ENCODE peak calls at places on chromosome 5, in five cellular contexts. U is lung, G is kidney, X is endodermal cell, W is SK-N-SH. J is an unnamed sample.

GRCh38 chr5:31251032-31251431 is 57.5 kb downstream of the CDH6 start:
- DNase-seq in U (no peak), G (no peak), X (no peak), W (no peak), J (no peak)

GRCh38 chr5:113232667-113233066 is 202.1 kb downstream of the TSSK1B start:
- DNase-seq in U (no peak), G (no peak), X (no peak), W (no peak), J (peak; percentile 46)

GRCh38 chr5:4246447-4246846 is 650.8 kb downstream of the IRX1 start:
- DNase-seq in U (no peak), G (no peak), X (no peak), W (no peak), J (no peak)

GRCh38 chr5:145324101-145324500 is 511.0 kb downstream of the PRELID2 start:
- DNase-seq in U (no peak), G (no peak), X (no peak), W (no peak), J (no peak)

GRCh38 chr5:6704361-6704851 is 8.8 kb upstream of the TENT4A start:
- DNase-seq in U (peak; percentile 50), G (peak; percentile 76), X (no peak), W (no peak), J (peak; percentile 86)

GRCh38 chr5:35339006-35339405 is 108.7 kb upstream of the PRLR start:
- DNase-seq in U (no peak), G (no peak), X (no peak), W (no peak), J (no peak)

GRCh38 chr5:10637944-10638343 is 74.1 kb downstream of the ANKRD33B start:
- DNase-seq in U (no peak), G (no peak), X (no peak), W (no peak), J (no peak)

GRCh38 chr5:59724482-59725392 is 168.8 kb downstream of the PDE4D start:
- DNase-seq in U (peak; percentile 46), G (no peak), X (peak; percentile 80), W (peak; percentile 41), J (no peak)

GRCh38 chr5:128644863-128645262 is 106.8 kb upstream of the FBN2 start:
- DNase-seq in U (no peak), G (no peak), X (no peak), W (no peak), J (no peak)

GRCh38 chr5:52838306-52839015 is 50.7 kb downstream of the ITGA1 start:
- DNase-seq in U (no peak), G (no peak), X (no peak), W (no peak), J (no peak)

GRCh38 chr5:55892479-55892878 is 41.3 kb downstream of the IL31RA start:
- DNase-seq in U (no peak), G (no peak), X (no peak), W (no peak), J (no peak)

GRCh38 chr5:90017236-90017635 is 392.3 kb downstream of the CETN3 start:
- DNase-seq in U (no peak), G (no peak), X (no peak), W (no peak), J (no peak)

GRCh38 chr5:81948349-81948748 is 23.5 kb upstream of the ATG10 start:
- DNase-seq in U (peak; percentile 41), G (no peak), X (no peak), W (no peak), J (no peak)

GRCh38 chr5:9594913-9595312 is 35.2 kb downstream of the TAS2R1 start:
- DNase-seq in U (no peak), G (no peak), X (no peak), W (no peak), J (no peak)

GRCh38 chr5:178437296-178438075 is 152.7 kb downstream of the COL23A1 start:
- DNase-seq in U (no peak), G (no peak), X (peak; percentile 31), W (no peak), J (no peak)

GRCh38 chr5:133130387-133131118 is 78.7 kb downstream of the HSPA4 start:
- DNase-seq in U (no peak), G (no peak), X (no peak), W (no peak), J (no peak)

GRCh38 chr5:10355071-10355889 is 1.8 kb downstream of the MARCHF6 start:
- DNase-seq in U (no peak), G (no peak), X (no peak), W (no peak), J (no peak)

GRCh38 chr5:113115061-113115460 is 138.5 kb downstream of the DCP2 start:
- DNase-seq in U (no peak), G (no peak), X (no peak), W (no peak), J (no peak)

GRCh38 chr5:120872292-120872691 is 408.2 kb downstream of the PRR16 start:
- DNase-seq in U (no peak), G (no peak), X (no peak), W (no peak), J (no peak)
- H3K4me1 ChIP-seq in U (peaks cover 2% of the 10 kb centered on the region), G (no peaks in the 10 kb centered on the region), X (no peaks in the 10 kb centered on the region), W (peaks cover 7% of the 10 kb centered on the region), J (no peaks in the 10 kb centered on the region)

DNA sequence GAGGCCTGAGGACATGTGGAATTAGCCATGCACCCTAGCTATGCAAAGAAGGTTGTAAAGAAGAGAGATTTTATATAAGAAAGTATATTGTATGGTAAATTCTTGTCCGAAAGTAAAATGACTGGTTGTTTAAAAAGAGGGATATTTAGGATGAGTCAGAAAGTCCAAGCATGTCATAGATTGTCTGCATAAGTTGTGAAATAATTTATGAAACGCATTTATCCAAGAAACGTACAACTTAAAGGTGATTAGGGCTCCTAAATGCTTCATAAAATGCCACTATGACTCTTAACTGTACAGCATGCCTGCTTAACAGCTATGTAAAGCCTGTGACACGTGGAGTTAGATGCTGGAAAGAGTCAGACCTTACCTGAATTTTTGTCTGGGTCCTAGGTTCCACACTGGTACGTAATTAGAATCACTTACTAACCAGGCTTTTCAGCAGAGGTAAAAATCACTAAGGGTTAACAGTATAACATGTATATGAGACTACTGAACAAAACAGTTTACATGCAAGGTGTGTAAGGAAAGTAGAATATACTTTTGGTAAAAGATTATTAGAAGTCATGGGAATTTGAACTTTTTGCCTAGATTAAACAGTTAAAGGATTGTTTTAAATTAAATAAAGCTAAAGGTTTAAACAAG is 37.0 kb upstream of the ARL15 start:
- DNase-seq in U (no peak), G (no peak), X (no peak), W (no peak), J (no peak)
- H3K4me3 ChIP-seq in U (no peak overlapping the region), G (no peak overlapping the region), X (no peak overlapping the region), W (no peak overlapping the region), J (no peak overlapping the region)

GRCh38 chr5:175059687-175060194 is 335.4 kb downstream of the MSX2 start:
- DNase-seq in U (no peak), G (peak; percentile 68), X (peak; percentile 92), W (peak; percentile 67), J (no peak)
- TF ChIP-seq CTCF in U (no peak), G (no peak), X (peak; percentile 78), W (peak; percentile 40), J (no peak)

DNA sequence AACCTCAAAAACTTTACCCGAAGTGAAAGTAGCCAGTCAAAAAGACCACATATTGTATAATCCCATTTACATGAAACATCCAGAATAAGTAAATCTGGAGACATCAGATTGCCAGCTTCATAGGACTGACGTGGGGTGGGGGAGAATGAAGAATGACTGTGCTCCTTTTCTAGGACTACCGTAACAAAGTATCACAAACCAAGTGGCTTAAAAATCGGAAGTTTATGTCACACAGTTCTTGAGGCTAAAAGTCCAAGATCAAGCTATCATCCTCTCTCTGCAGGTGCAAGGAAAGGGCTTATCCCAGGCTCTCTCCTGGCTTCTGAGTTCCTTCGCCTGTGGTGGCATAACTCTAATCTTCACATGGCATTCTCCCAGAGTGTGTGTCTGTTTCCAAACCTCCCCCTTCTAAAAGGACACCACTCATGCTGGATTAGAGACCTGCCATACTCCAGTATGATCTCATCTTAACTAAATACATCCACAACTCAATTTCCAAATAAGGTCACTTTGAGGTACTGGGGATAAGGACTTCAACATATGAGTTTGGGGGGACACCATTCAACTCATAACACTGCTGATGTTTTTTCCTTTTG is 25.5 kb downstream of the ADAM19 start:
- DNase-seq in U (no peak), G (no peak), X (no peak), W (no peak), J (no peak)
- H3K4me1 ChIP-seq in U (peaks cover 16% of the 10 kb centered on the region), G (peaks cover 18% of the 10 kb centered on the region), X (peaks cover 36% of the 10 kb centered on the region), W (peaks cover 9% of the 10 kb centered on the region), J (no peaks in the 10 kb centered on the region)

GRCh38 chr5:142322747-142323479 is 1.9 kb downstream of the SPRY4 start:
- DNase-seq in U (no peak), G (peak; percentile 76), X (peak; percentile 53), W (no peak), J (no peak)
- H3K4me3 ChIP-seq in U (peak overlapping the region; percentile 72), G (peak overlapping the region; percentile 90), X (peak overlapping the region; percentile 96), W (peak overlapping the region; percentile 93), J (peak overlapping the region; percentile 53)

GRCh38 chr5:134465856-134466240 is 54.2 kb upstream of the CDKN2AIPNL start:
- DNase-seq in U (peak; percentile 86), G (peak; percentile 97), X (peak; percentile 95), W (peak; percentile 95), J (peak; percentile 87)

GRCh38 chr5:134463176-134463720 is 51.6 kb upstream of the CDKN2AIPNL start:
- DNase-seq in U (no peak), G (peak; percentile 32), X (no peak), W (no peak), J (no peak)

GRCh38 chr5:134462761-134463160 is 51.1 kb upstream of the CDKN2AIPNL start:
- DNase-seq in U (no peak), G (peak; percentile 35), X (peak; percentile 61), W (no peak), J (no peak)

GRCh38 chr5:134464988-134465855 is 53.5 kb upstream of the CDKN2AIPNL start:
- DNase-seq in U (no peak), G (peak; percentile 75), X (peak; percentile 51), W (no peak), J (peak; percentile 12)

DNA sequence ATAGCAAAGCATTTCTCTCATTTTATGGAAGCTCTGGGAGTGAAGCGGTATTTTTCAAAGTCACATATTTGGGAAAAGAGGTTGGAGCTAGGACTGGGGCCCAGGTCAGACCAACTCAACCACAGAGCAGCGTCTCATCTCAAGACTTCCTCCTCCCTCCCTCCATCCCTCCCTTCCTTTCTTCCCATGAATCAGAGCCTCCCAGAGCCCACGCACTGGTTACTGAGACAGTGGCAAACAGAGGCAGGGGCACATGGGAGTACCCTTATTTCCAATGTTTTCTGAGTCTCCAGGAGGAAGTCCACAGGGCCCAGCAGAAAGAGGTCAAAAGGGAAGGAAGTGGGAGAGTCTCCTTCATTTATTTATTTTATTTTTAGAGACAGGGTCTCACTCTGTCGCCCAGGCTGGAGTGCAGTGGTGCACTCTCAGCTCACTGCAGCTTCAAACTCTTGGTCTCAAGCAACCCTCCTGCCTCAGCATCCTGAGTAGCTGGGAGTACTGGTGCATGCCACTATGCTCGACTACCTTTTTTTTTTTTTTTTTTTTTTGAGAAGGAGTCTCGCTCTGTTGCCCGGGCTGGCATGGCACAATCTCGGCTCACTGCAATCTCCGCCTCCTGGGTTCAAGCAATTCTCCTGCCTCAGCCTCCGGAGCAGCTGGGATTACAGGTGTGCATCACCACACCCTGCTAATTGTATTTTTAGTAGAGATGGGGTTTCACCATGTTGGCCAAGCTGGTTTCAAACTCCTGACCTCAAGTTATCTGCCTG is 52.5 kb upstream of the CDKN2AIPNL start:
- DNase-seq in U (no peak), G (peak; percentile 9), X (no peak), W (no peak), J (no peak)
- TF ChIP-seq CTCF in U (no peak), G (no peak), X (no peak), W (no peak), J (no peak)

J was measured in prostate gland.